ENCODE peak calls at places on chromosomes 11 and 22, in six cellular contexts. E is NB4; F is hypothalamus; V is stimulated activated CD4-positive, alpha-beta T cell treated with anti-CD3 and anti-CD28 coated beads, Interleukin-1b, Interleukin-23, amount 100 ng/mL, for 48 hours; Y is HFF-Myc; J is glutamatergic neuron. S is an unnamed sample.

GRCh38 chr11:124799384-124800225 is 601 bp downstream of the MSANTD2 start:
- DNase-seq in F (no peak), Y (no peak), V (peak), E (peak), J (peak), S (no peak)

GRCh38 chr22:47340851-47341436 is 578.5 kb downstream of the TBC1D22A start:
- DNase-seq in J (no peak), Y (no peak), F (no peak), E (no peak), V (no peak), S (no peak)

GRCh38 chr11:65899356-65900124 is 648 bp downstream of the FOSL1 start:
- DNase-seq in Y (no peak), J (no peak), V (peak), E (peak), F (no peak), S (no peak)

GRCh38 chr22:35766654-35767580 is 49.2 kb downstream of the APOL5 start:
- DNase-seq in V (no peak), F (no peak), E (no peak), J (no peak), Y (no peak), S (no peak)

GRCh38 chr11:125303186-125303585 is 138.6 kb downstream of the PKNOX2 start:
- DNase-seq in J (no peak), Y (no peak), E (no peak), V (no peak), F (no peak), S (no peak)

GRCh38 chr11:47997063-47998053 is 17.0 kb downstream of the PTPRJ start:
- DNase-seq in F (no peak), J (no peak), E (no peak), V (no peak), Y (no peak), S (no peak)

GRCh38 chr11:109267293-109268095 is 154.5 kb upstream of the C11orf87 start:
- DNase-seq in Y (no peak), F (no peak), V (no peak), E (peak), J (no peak), S (no peak)

GRCh38 chr11:127070808-127071207 is 70.2 kb upstream of the KIRREL3 start:
- DNase-seq in F (no peak), Y (no peak), J (no peak), V (no peak), E (no peak), S (no peak)